ENCODE peak calls at places on chromosomes 16 and 17, in ten cellular contexts. A, O, W, Q, D, I, N, S, T and L are unnamed samples.

GRCh38 chr17:54919456-54919855 is 18.8 kb downstream of the TOM1L1 start:
- DNase-seq in A (no peak), O (no peak), W (no peak), Q (no peak), D (no peak), I (no peak), N (no peak), S (no peak), T (no peak), L (no peak)

GRCh38 chr16:9091867-9092281 is 430 bp downstream of the HAPSTR1 start:
- DNase-seq in A (no peak), O (peak; percentile 55), W (no peak), Q (peak; percentile 28), D (no peak), I (peak; percentile 46), N (no peak), S (peak; percentile 21), T (peak; percentile 72), L (peak; percentile 57)

GRCh38 chr16:75695708-75696107 is 5.6 kb downstream of the DUXB start:
- DNase-seq in A (no peak), O (no peak), W (no peak), Q (no peak), D (no peak), I (peak; percentile 18), N (no peak), S (no peak), T (no peak), L (no peak)

GRCh38 chr16:50102046-50102756 is 36.4 kb downstream of the HEATR3 start:
- DNase-seq in A (no peak), O (peak; percentile 9), W (peak; percentile 32), Q (no peak), D (no peak), I (peak; percentile 6), N (no peak), S (no peak), T (no peak), L (no peak)

GRCh38 chr17:64025732-64026294 is 5.4 kb upstream of the ICAM2 start:
- DNase-seq in A (no peak), O (peak; percentile 92), W (peak; percentile 33), Q (peak; percentile 80), D (no peak), I (peak; percentile 84), N (peak; percentile 59), S (peak; percentile 59), T (peak; percentile 83), L (peak; percentile 95)

GRCh38 chr17:65027305-65027704 is 29.2 kb downstream of the GNA13 start:
- DNase-seq in A (no peak), O (peak; percentile 69), W (no peak), Q (peak; percentile 33), D (no peak), I (peak; percentile 59), N (no peak), S (no peak), T (no peak), L (peak; percentile 55)

GRCh38 chr16:88306860-88307545 is 75.8 kb upstream of the ZNF469 start:
- DNase-seq in A (no peak), O (no peak), W (peak; percentile 92), Q (no peak), D (no peak), I (peak; percentile 89), N (no peak), S (no peak), T (no peak), L (no peak)

GRCh38 chr16:56915311-56916105 is 16.4 kb upstream of the HERPUD1 start:
- DNase-seq in A (no peak), O (no peak), W (no peak), Q (no peak), D (no peak), I (no peak), N (no peak), S (no peak), T (no peak), L (no peak)

GRCh38 chr17:42679001-42679491 is 2.3 kb upstream of the PLEKHH3 start:
- DNase-seq in A (peak; percentile 50), O (peak; percentile 49), W (no peak), Q (no peak), D (no peak), I (peak; percentile 49), N (peak; percentile 76), S (no peak), T (no peak), L (peak; percentile 43)

GRCh38 chr16:3188925-3189825 is 1.2 kb downstream of the OR1F1 start:
- DNase-seq in A (no peak), O (peak; percentile 83), W (no peak), Q (peak; percentile 45), D (no peak), I (peak; percentile 77), N (no peak), S (no peak), T (no peak), L (peak; percentile 44)

GRCh38 chr16:86027366-86028126 is 128.6 kb downstream of the IRF8 start:
- DNase-seq in A (no peak), O (no peak), W (no peak), Q (no peak), D (no peak), I (no peak), N (no peak), S (no peak), T (no peak), L (no peak)

GRCh38 chr17:68423251-68423650 is 34.0 kb downstream of the WIPI1 start:
- DNase-seq in A (no peak), O (no peak), W (no peak), Q (no peak), D (no peak), I (no peak), N (no peak), S (no peak), T (no peak), L (no peak)